ENCODE peak calls at places on chromosome 7, in six cellular contexts. Q is neuronal stem cell, P is H1, O is mesenchymal stem cell, C is mesendoderm, I is trophoblast cell. W is an unnamed sample.

GRCh38 chr7:2105280-2105679 is 127.5 kb downstream of the MAD1L1 start:
- DNase-seq in Q (no peak), P (no peak), O (no peak), I (no peak), C (no peak), W (no peak)

GRCh38 chr7:134782121-134782623 is 2.7 kb downstream of the CALD1 start:
- DNase-seq in I (no peak), C (peak; percentile 63), O (no peak), P (no peak), Q (no peak), W (peak; percentile 53)

GRCh38 chr7:42758124-42758523 is 153.7 kb downstream of the C7orf25 start:
- DNase-seq in I (no peak), O (no peak), P (no peak), Q (no peak), C (no peak), W (no peak)

GRCh38 chr7:2646680-2647571 is 15.1 kb downstream of the TTYH3 start:
- DNase-seq in Q (no peak), I (peak; percentile 84), P (peak; percentile 81), O (no peak), C (peak; percentile 72), W (no peak)

GRCh38 chr7:94039368-94040065 is 35.4 kb upstream of the BET1 start:
- DNase-seq in O (no peak), Q (no peak), P (no peak), I (no peak), C (no peak), W (no peak)

GRCh38 chr7:100162874-100163533 is 4.5 kb upstream of the TRAPPC14 start:
- DNase-seq in Q (no peak), C (peak; percentile 76), P (no peak), O (no peak), I (peak; percentile 92), W (no peak)

GRCh38 chr7:45921699-45922519 is 837 bp upstream of the IGFBP3 start:
- DNase-seq in Q (peak; percentile 84), O (peak; percentile 84), C (peak; percentile 83), I (peak; percentile 51), P (peak; percentile 87), W (peak; percentile 75)

GRCh38 chr7:107463139-107464078 is 6.4 kb upstream of the GPR22 start:
- DNase-seq in C (peak; percentile 80), O (peak; percentile 71), I (peak; percentile 57), P (no peak), Q (peak; percentile 31), W (peak; percentile 79)

GRCh38 chr7:158401826-158402225 is 185.8 kb downstream of the PTPRN2 start:
- DNase-seq in P (no peak), I (no peak), C (no peak), Q (no peak), O (no peak), W (no peak)

GRCh38 chr7:96173777-96174176 is 148.1 kb downstream of the SLC25A13 start:
- DNase-seq in C (no peak), O (no peak), P (no peak), Q (no peak), I (no peak), W (no peak)

GRCh38 chr7:141220263-141220662 is 146.4 kb downstream of the TMEM178B start:
- DNase-seq in P (no peak), O (no peak), Q (no peak), C (peak; percentile 55), I (no peak), W (no peak)

GRCh38 chr7:31051598-31052503 is at the start of gene ADCYAP1R1:
- DNase-seq in C (peak; percentile 62), Q (peak; percentile 58), P (peak; percentile 77), I (no peak), O (no peak), W (no peak)

GRCh38 chr7:1979591-1980560 is 252.9 kb downstream of the MAD1L1 start:
- DNase-seq in Q (no peak), C (no peak), I (no peak), P (no peak), O (no peak), W (no peak)

GRCh38 chr7:104327534-104327933 is 869 bp upstream of the LHFPL3 start:
- DNase-seq in C (no peak), O (no peak), Q (no peak), I (no peak), P (no peak), W (no peak)

GRCh38 chr7:148883233-148884048 is 650 bp downstream of the EZH2 start:
- DNase-seq in I (no peak), P (peak; percentile 71), C (peak; percentile 26), O (peak; percentile 40), Q (peak; percentile 44), W (no peak)

GRCh38 chr7:27237735-27238334 is 4.8 kb upstream of the EVX1 start:
- DNase-seq in O (peak; percentile 27), Q (no peak), P (no peak), I (no peak), C (peak; percentile 83), W (peak; percentile 5)

GRCh38 chr7:139827042-139827441 is 2.0 kb upstream of the TBXAS1 start:
- DNase-seq in I (no peak), Q (no peak), C (peak; percentile 38), O (no peak), P (no peak), W (no peak)

GRCh38 chr7:139699640-139700504 is 77.9 kb downstream of the HIPK2 start:
- DNase-seq in O (no peak), C (peak; percentile 66), Q (no peak), P (no peak), I (no peak), W (no peak)

GRCh38 chr7:42414961-42415505 is 178.0 kb upstream of the GLI3 start:
- DNase-seq in I (no peak), Q (no peak), P (no peak), O (peak; percentile 35), C (no peak), W (no peak)

GRCh38 chr7:80410081-80410480 is 101.8 kb downstream of the GNAT3 start:
- DNase-seq in Q (no peak), I (no peak), C (no peak), O (peak; percentile 64), P (no peak), W (peak; percentile 71)

GRCh38 chr7:35758421-35758820 is 42.4 kb upstream of the SEPTIN7 start:
- DNase-seq in O (peak; percentile 13), P (no peak), C (peak; percentile 91), I (no peak), Q (peak; percentile 71), W (no peak)

GRCh38 chr7:117385340-117386124 is 41.8 kb downstream of the ASZ1 start:
- DNase-seq in P (no peak), C (no peak), I (no peak), O (peak; percentile 38), Q (no peak), W (peak; percentile 53)

GRCh38 chr7:142568430-142569097 is 180.7 kb upstream of the PRSS1 start:
- DNase-seq in Q (no peak), C (no peak), P (no peak), O (peak; percentile 85), I (peak; percentile 19), W (peak; percentile 93)

GRCh38 chr7:141748401-141748800 is 10.2 kb downstream of the SSBP1 start:
- DNase-seq in P (no peak), C (no peak), O (no peak), I (no peak), Q (no peak), W (no peak)

GRCh38 chr7:27080844-27081423 is 14.9 kb downstream of the HOXA1 start:
- DNase-seq in P (no peak), Q (no peak), I (no peak), O (no peak), C (peak; percentile 87), W (peak; percentile 40)

GRCh38 chr7:42107484-42107883 is 129.5 kb downstream of the GLI3 start:
- DNase-seq in C (peak; percentile 97), O (no peak), P (no peak), I (peak; percentile 54), Q (peak; percentile 48), W (no peak)

GRCh38 chr7:25519962-25520562 is 291.8 kb upstream of the NPVF start:
- DNase-seq in P (no peak), Q (no peak), I (no peak), O (no peak), C (no peak), W (no peak)

GRCh38 chr7:1800876-1801275 is 130.8 kb downstream of the ELFN1 start:
- DNase-seq in C (no peak), Q (no peak), O (no peak), I (no peak), P (no peak), W (peak; percentile 44)

GRCh38 chr7:29249860-29250259 is 55.3 kb downstream of the CHN2 start:
- DNase-seq in Q (no peak), P (no peak), O (no peak), I (no peak), C (no peak), W (no peak)
- H3K18ac ChIP-seq in Q (no peak overlapping the region), P (no peak overlapping the region), O (no peak overlapping the region), I (no peak overlapping the region), C (no peak overlapping the region), W (no peak overlapping the region)

DNA sequence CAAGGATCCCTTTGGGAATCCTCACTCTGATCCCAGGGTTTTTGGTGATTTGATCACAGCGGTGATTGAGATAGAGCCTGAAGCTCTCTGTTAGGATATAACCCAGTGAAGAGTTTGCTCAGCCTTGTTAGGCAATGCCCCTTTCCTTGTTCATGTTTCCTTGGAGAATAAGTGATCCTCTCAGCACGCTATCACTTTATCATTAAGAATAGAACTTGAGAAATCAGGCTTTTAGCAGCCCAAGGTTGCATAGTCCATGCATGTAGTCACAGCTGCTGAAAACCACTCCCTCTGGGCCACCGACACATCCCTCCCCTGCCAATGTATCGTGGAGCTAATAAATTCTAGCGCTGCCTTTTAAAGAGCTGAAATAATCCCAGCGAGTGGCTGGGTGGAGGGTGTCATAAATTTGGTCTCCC is 250.1 kb downstream of the TRIL start:
- DNase-seq in C (peak; percentile 63), I (no peak), P (no peak), Q (no peak), O (peak; percentile 77), W (peak; percentile 38)
- H3K4me3 ChIP-seq in C (no peak overlapping the region), I (no peak overlapping the region), P (no peak overlapping the region), Q (peak overlapping the region; percentile 45), O (no peak overlapping the region), W (no peak overlapping the region)

GRCh38 chr7:151009340-151010001 is 14.8 kb downstream of the ATG9B start:
- DNase-seq in O (no peak), Q (no peak), I (no peak), C (no peak), P (peak; percentile 74), W (no peak)
- H3K18ac ChIP-seq in O (no peak overlapping the region), Q (peak overlapping the region; percentile 98), I (no peak overlapping the region), C (peak overlapping the region; percentile 11), P (peak overlapping the region; percentile 78), W (no peak overlapping the region)

DNA sequence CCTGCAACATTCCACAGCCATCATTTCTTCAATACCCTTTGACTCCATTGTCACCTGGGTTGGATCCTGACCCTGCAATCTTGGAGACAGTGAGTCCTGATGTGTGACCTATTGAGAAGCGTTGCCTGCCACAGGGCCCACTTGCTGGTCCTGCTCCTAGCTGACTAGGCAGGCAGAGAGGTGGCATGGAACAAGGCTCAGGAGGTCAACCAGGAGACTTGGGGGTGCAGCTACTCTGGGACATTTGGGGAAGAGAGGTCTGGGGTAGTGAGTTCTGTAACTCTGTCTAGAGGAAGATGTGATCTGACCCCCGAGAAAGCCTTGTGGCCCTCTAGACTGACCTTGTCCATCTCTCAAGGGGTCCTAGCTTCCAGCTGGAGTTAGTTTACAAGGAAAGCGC is 1.8 kb downstream of the ZMIZ2 start:
- DNase-seq in P (no peak), C (no peak), Q (no peak), O (no peak), I (no peak), W (no peak)
- H3K4me3 ChIP-seq in P (no peak overlapping the region), C (no peak overlapping the region), Q (peak overlapping the region; percentile 93), O (no peak overlapping the region), I (peak overlapping the region; percentile 27), W (no peak overlapping the region)

GRCh38 chr7:4144171-4144701 is 537.9 kb upstream of the FOXK1 start:
- DNase-seq in I (no peak), P (no peak), C (peak; percentile 15), Q (no peak), O (no peak), W (no peak)
- H3K18ac ChIP-seq in I (no peak overlapping the region), P (peak overlapping the region; percentile 83), C (no peak overlapping the region), Q (peak overlapping the region; percentile 84), O (peak overlapping the region; percentile 29), W (no peak overlapping the region)